ENCODE peak calls at places on chromosomes 2 and 18, in nine cellular contexts. T, G, V, B, M, K, X, Z and H are unnamed samples.

GRCh38 chr2:3344897-3345296 is 32.7 kb downstream of the EIPR1 start:
- DNase-seq in T (no peak), G (no peak), V (no peak), B (no peak), M (no peak), K (no peak), X (peak), Z (no peak), H (no peak)

GRCh38 chr18:40810371-40810770 is 1144.7 kb upstream of the PIK3C3 start:
- DNase-seq in T (no peak), G (no peak), V (no peak), B (peak), M (no peak), K (no peak), X (no peak), Z (no peak), H (no peak)

GRCh38 chr18:66993492-66993891 is 389.6 kb upstream of the CDH19 start:
- DNase-seq in T (no peak), G (no peak), V (no peak), B (peak), M (no peak), K (no peak), X (no peak), Z (no peak), H (no peak)

GRCh38 chr2:195359043-195359735 is 297.8 kb upstream of the SLC39A10 start:
- DNase-seq in T (no peak), G (no peak), V (no peak), B (no peak), M (no peak), K (no peak), X (no peak), Z (no peak), H (no peak)

GRCh38 chr2:17816396-17817245 is at the start of gene MSGN1:
- DNase-seq in T (no peak), G (no peak), V (no peak), B (no peak), M (no peak), K (no peak), X (no peak), Z (no peak), H (no peak)

GRCh38 chr2:84792856-84793522 is 87.9 kb downstream of the TRABD2A start:
- DNase-seq in T (no peak), G (no peak), V (no peak), B (no peak), M (no peak), K (no peak), X (no peak), Z (no peak), H (no peak)

GRCh38 chr2:42824454-42824807 is 32.0 kb upstream of the HAAO start:
- DNase-seq in T (no peak), G (no peak), V (no peak), B (no peak), M (no peak), K (no peak), X (no peak), Z (no peak), H (no peak)

GRCh38 chr2:72150157-72150960 is 2.7 kb upstream of the CYP26B1 start:
- DNase-seq in T (peak), G (peak), V (peak), B (peak), M (peak), K (peak), X (peak), Z (peak), H (peak)

GRCh38 chr2:71887196-71887595 is 260.5 kb downstream of the CYP26B1 start:
- DNase-seq in T (no peak), G (no peak), V (no peak), B (no peak), M (no peak), K (no peak), X (no peak), Z (no peak), H (no peak)

GRCh38 chr2:176392744-176393414 is 123.6 kb downstream of the MTX2 start:
- DNase-seq in T (no peak), G (no peak), V (no peak), B (no peak), M (no peak), K (no peak), X (no peak), Z (no peak), H (no peak)

GRCh38 chr2:79219383-79219988 is 59.9 kb upstream of the REG3A start:
- DNase-seq in T (no peak), G (no peak), V (peak), B (peak), M (peak), K (peak), X (no peak), Z (no peak), H (no peak)

GRCh38 chr2:24269270-24269669 is 91.1 kb downstream of the ITSN2 start:
- DNase-seq in T (no peak), G (no peak), V (no peak), B (no peak), M (no peak), K (no peak), X (no peak), Z (no peak), H (no peak)

GRCh38 chr2:55419236-55419513 is 481 bp downstream of the CCDC88A start:
- DNase-seq in T (no peak), G (no peak), V (no peak), B (peak), M (peak), K (no peak), X (peak), Z (no peak), H (no peak)

GRCh38 chr2:60961457-60961856 is 56.1 kb upstream of the PEX13 start:
- DNase-seq in T (no peak), G (no peak), V (no peak), B (peak), M (no peak), K (no peak), X (no peak), Z (no peak), H (no peak)

GRCh38 chr2:28360742-28361293 is 31.8 kb upstream of the FOSL2 start:
- DNase-seq in T (peak), G (no peak), V (no peak), B (peak), M (no peak), K (no peak), X (no peak), Z (no peak), H (no peak)

GRCh38 chr2:27914793-27915175 is 24.3 kb downstream of the BABAM2 start:
- DNase-seq in T (no peak), G (no peak), V (no peak), B (no peak), M (no peak), K (no peak), X (no peak), Z (no peak), H (no peak)

GRCh38 chr2:98172150-98172765 is 85.3 kb downstream of the VWA3B start:
- DNase-seq in T (peak), G (no peak), V (no peak), B (no peak), M (no peak), K (no peak), X (peak), Z (no peak), H (no peak)

GRCh38 chr2:36356199-36356989 is 816 bp downstream of the CRIM1 start:
- DNase-seq in T (peak), G (no peak), V (peak), B (no peak), M (no peak), K (peak), X (no peak), Z (no peak), H (no peak)